ENCODE peak calls at places on chromosomes 2 and 18, in six cellular contexts. U is stomach, C is A549, Z is transverse colon, F is suprapubic skin, Q is sigmoid colon. Y is an unnamed sample.

GRCh38 chr2:196163285-196163684 is 8.1 kb downstream of the STK17B start:
- DNase-seq in Q (no peak), F (no peak), C (no peak), Z (no peak), U (no peak), Y (no peak)

GRCh38 chr2:239398536-239398935 is 2.3 kb downstream of the HDAC4 start:
- DNase-seq in F (no peak), U (no peak), Z (no peak), Q (peak), C (no peak), Y (no peak)

GRCh38 chr2:71102981-71103681 is 26.9 kb downstream of the MCEE start:
- DNase-seq in F (no peak), Z (no peak), Q (no peak), U (no peak), C (no peak), Y (no peak)

GRCh38 chr2:32991091-32991845 is 44.5 kb downstream of the LTBP1 start:
- DNase-seq in Z (no peak), U (no peak), F (no peak), C (no peak), Q (no peak), Y (peak)

GRCh38 chr2:47152803-47153202 is 2.3 kb downstream of the STPG4 start:
- DNase-seq in C (no peak), U (no peak), Z (no peak), F (no peak), Q (no peak), Y (no peak)

GRCh38 chr2:156342252-156343095 is 10.0 kb upstream of the NR4A2 start:
- DNase-seq in Q (peak), U (peak), F (peak), C (peak), Z (peak), Y (peak)

GRCh38 chr2:96950391-96951124 is 35.8 kb downstream of the FAM178B start:
- DNase-seq in C (no peak), Z (no peak), Q (peak), U (no peak), F (no peak), Y (no peak)

GRCh38 chr2:34307636-34308035 is 708.5 kb upstream of the FAM98A start:
- DNase-seq in Q (no peak), Z (no peak), C (no peak), F (no peak), U (no peak), Y (no peak)

GRCh38 chr2:41720702-41721344 is 327.0 kb upstream of the PKDCC start:
- DNase-seq in Q (no peak), C (no peak), F (no peak), Z (no peak), U (no peak), Y (no peak)

GRCh38 chr2:169799555-169799954 is 884 bp downstream of the SSB start:
- DNase-seq in C (no peak), Z (no peak), U (no peak), Q (no peak), F (no peak), Y (no peak)

GRCh38 chr2:171487803-171488259 is 34.4 kb upstream of the CYBRD1 start:
- DNase-seq in U (peak), C (no peak), Z (peak), Q (no peak), F (no peak), Y (no peak)

GRCh38 chr2:9634121-9634520 is 3.3 kb upstream of the YWHAQ start:
- DNase-seq in C (no peak), U (no peak), Q (no peak), F (no peak), Z (no peak), Y (no peak)

GRCh38 chr2:220850116-220850515 is 722.0 kb downstream of the EPHA4 start:
- DNase-seq in Z (no peak), F (no peak), C (no peak), U (no peak), Q (no peak), Y (no peak)

GRCh38 chr2:233153146-233153798 is 93.1 kb downstream of the INPP5D start:
- DNase-seq in Q (no peak), C (no peak), Z (no peak), U (no peak), F (no peak), Y (no peak)

GRCh38 chr2:166375736-166376487 is at the start of gene SCN9A:
- DNase-seq in Z (peak), Q (peak), C (peak), F (peak), U (peak), Y (no peak)

GRCh38 chr2:129716781-129717559 is 262.5 kb upstream of the RAB6C start:
- DNase-seq in Q (no peak), C (no peak), U (no peak), F (no peak), Z (no peak), Y (peak)

GRCh38 chr2:198453866-198454265 is 649.5 kb downstream of the PLCL1 start:
- DNase-seq in Q (no peak), C (no peak), F (no peak), U (no peak), Z (no peak), Y (no peak)

GRCh38 chr2:109129921-109130725 is 1.1 kb downstream of the SH3RF3 start:
- DNase-seq in Q (peak), U (no peak), Z (peak), C (no peak), F (no peak), Y (no peak)

GRCh38 chr2:54672587-54673456 is 50.6 kb upstream of the EML6 start:
- DNase-seq in U (no peak), Z (peak), C (no peak), Q (no peak), F (no peak), Y (peak)

GRCh38 chr2:54767921-54768320 is 44.5 kb downstream of the EML6 start:
- DNase-seq in Q (no peak), F (no peak), Z (no peak), C (no peak), U (no peak), Y (no peak)

GRCh38 chr2:122029945-122030344 is 274.5 kb downstream of the TSN start:
- DNase-seq in C (no peak), U (no peak), Q (no peak), F (no peak), Z (no peak), Y (no peak)

GRCh38 chr2:3222636-3223035 is 155.0 kb downstream of the EIPR1 start:
- DNase-seq in F (no peak), C (no peak), Z (no peak), Q (no peak), U (no peak), Y (no peak)

GRCh38 chr2:203453858-203454451 is 81.1 kb downstream of the RAPH1 start:
- DNase-seq in F (no peak), U (no peak), Z (no peak), C (peak), Q (no peak), Y (no peak)

GRCh38 chr2:31523871-31524492 is 56.8 kb downstream of the SRD5A2 start:
- DNase-seq in U (peak), C (peak), F (no peak), Q (no peak), Z (peak), Y (peak)

GRCh38 chr2:179264238-179265081 is at the start of gene SESTD1:
- DNase-seq in Z (peak), F (peak), U (peak), C (peak), Q (peak), Y (no peak)
- TF ChIP-seq POLR2A in Z (no peak), F (peak), U (no peak), C (peak), Q (no peak), Y (no peak)

DNA sequence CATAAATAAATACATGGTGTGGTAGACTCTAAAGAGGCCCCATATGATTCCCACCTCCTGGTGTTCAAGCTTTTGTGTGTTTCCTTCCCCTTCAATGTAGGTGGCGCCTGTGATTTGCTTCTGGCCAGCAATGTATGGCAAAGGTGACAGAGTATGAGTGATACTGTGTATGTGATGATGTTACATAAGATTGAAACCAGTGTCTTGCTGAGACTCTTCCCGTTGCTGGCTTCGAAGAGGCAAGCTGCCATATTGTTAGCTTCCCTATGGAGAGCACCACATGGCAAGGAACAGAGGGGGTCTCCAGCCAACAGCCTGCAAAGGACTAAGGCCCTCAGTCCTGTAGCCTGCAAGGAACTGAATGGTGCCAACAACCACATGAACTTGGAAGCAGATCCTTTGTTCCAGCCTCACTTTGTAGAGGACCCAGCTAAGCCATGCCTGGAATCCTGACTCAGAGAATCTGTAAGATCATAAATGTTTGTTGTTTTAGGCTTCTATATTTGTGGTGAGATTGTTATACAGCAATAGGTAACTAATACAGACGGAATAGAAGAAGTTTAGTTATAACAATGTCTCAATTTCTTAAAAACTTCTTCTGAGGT is 1.7 kb upstream of the SMAD4 start:
- DNase-seq in Z (peak), Q (no peak), C (no peak), U (no peak), F (no peak), Y (no peak)
- TF ChIP-seq CTCF in Z (peak), Q (no peak), C (no peak), U (no peak), F (no peak), Y (no peak)

GRCh38 chr2:63984606-63985359 is 34.4 kb downstream of the VPS54 start:
- DNase-seq in Z (no peak), C (no peak), U (no peak), F (no peak), Q (no peak), Y (no peak)
- TF ChIP-seq EP300 in Z (no peak), C (no peak), U (no peak), F (no peak), Q (no peak), Y (no peak)

GRCh38 chr2:24492283-24493272 is 1.5 kb downstream of the NCOA1 start:
- DNase-seq in Q (no peak), C (no peak), F (no peak), U (no peak), Z (peak), Y (no peak)

GRCh38 chr2:24491626-24492282 is 700 bp downstream of the NCOA1 start:
- DNase-seq in Q (peak), Z (peak), C (peak), U (peak), F (peak), Y (no peak)

GRCh38 chr2:24489942-24490673 is 946 bp upstream of the NCOA1 start:
- DNase-seq in Q (peak), U (no peak), F (no peak), Z (peak), C (peak), Y (no peak)

GRCh38 chr2:24489465-24489864 is 1.6 kb upstream of the NCOA1 start:
- DNase-seq in Z (no peak), C (no peak), U (no peak), Q (no peak), F (no peak), Y (no peak)

GRCh38 chr2:24490674-24491625 is at the start of gene NCOA1:
- DNase-seq in C (peak), F (peak), Z (peak), U (peak), Q (peak), Y (peak)
- TF ChIP-seq POLR2A in C (peak), F (peak), Z (no peak), U (no peak), Q (peak), Y (no peak)